ENCODE peak calls at places on chromosomes 2 and 18, in ten cellular contexts. W is HepG2; V is astrocyte of the spinal cord; S is CD8-positive, alpha-beta T cell; Y is adrenal gland; Q is left lung; N is prostate gland; P is tibial nerve; B is GM12865; H is fibroblast of mammary gland. Z is an unnamed sample.

GRCh38 chr2:197215988-197216979 is 94.3 kb downstream of the ANKRD44 start:
- DNase-seq in B (peak; percentile 75), S (no peak), N (no peak), W (no peak), H (peak; percentile 46), Q (no peak), P (no peak), V (peak; percentile 24), Y (no peak), Z (no peak)

GRCh38 chr2:23760746-23761145 is 166.2 kb downstream of the ATAD2B start:
- DNase-seq in B (no peak), W (peak; percentile 7), Y (no peak), S (no peak), Q (no peak), P (no peak), N (no peak), V (peak; percentile 79), H (peak; percentile 71), Z (peak; percentile 89)

GRCh38 chr2:174024524-174025270 is 59.5 kb upstream of the SP3 start:
- DNase-seq in Q (peak; percentile 62), H (peak; percentile 94), S (no peak), N (peak; percentile 73), P (peak; percentile 87), W (no peak), V (peak; percentile 90), Y (no peak), B (no peak), Z (peak; percentile 91)

GRCh38 chr2:205011031-205011430 is 465.8 kb downstream of the PARD3B start:
- DNase-seq in N (no peak), H (no peak), P (no peak), Y (no peak), S (no peak), W (no peak), V (no peak), B (no peak), Q (no peak), Z (no peak)

GRCh38 chr18:65398347-65398746 is 352.5 kb upstream of the CDH7 start:
- DNase-seq in N (no peak), V (no peak), B (no peak), Y (no peak), W (no peak), S (no peak), P (no peak), H (no peak), Q (no peak), Z (no peak)

GRCh38 chr18:78732273-78733210 is 247.1 kb upstream of the SALL3 start:
- DNase-seq in B (no peak), Y (no peak), V (no peak), Q (no peak), W (no peak), S (no peak), N (no peak), P (no peak), H (no peak), Z (no peak)

GRCh38 chr2:120605231-120605935 is 130.3 kb upstream of the GLI2 start:
- DNase-seq in Q (peak; percentile 70), S (no peak), H (no peak), V (no peak), B (no peak), Y (no peak), W (no peak), N (no peak), P (no peak), Z (no peak)

GRCh38 chr2:217647925-217648324 is 354.9 kb downstream of the TNS1 start:
- DNase-seq in B (no peak), N (no peak), W (peak; percentile 22), P (no peak), Y (no peak), V (no peak), H (no peak), S (no peak), Q (no peak), Z (no peak)

GRCh38 chr2:235940330-235940729 is 227.9 kb downstream of the GBX2 start:
- DNase-seq in H (peak; percentile 98), W (no peak), Y (no peak), B (no peak), P (no peak), S (no peak), N (no peak), V (peak; percentile 97), Q (peak; percentile 51), Z (peak; percentile 73)

GRCh38 chr2:233482616-233483015 is 84.0 kb downstream of the USP40 start:
- DNase-seq in B (no peak), Q (no peak), W (no peak), N (no peak), P (no peak), H (no peak), Y (no peak), V (no peak), S (no peak), Z (no peak)

GRCh38 chr2:29249666-29250253 is 134.5 kb downstream of the CLIP4 start:
- DNase-seq in N (no peak), P (no peak), H (no peak), Y (no peak), Q (no peak), S (no peak), V (no peak), W (no peak), B (no peak), Z (no peak)

GRCh38 chr2:215843579-215843978 is 169.8 kb downstream of the MREG start:
- DNase-seq in V (peak; percentile 87), N (no peak), B (no peak), S (no peak), W (peak; percentile 38), P (peak; percentile 58), Q (no peak), Y (no peak), H (peak; percentile 98), Z (peak; percentile 78)

GRCh38 chr2:218999021-218999880 is 6.0 kb upstream of the CRYBA2 start:
- DNase-seq in B (no peak), P (no peak), S (no peak), Y (no peak), W (no peak), V (no peak), H (no peak), N (no peak), Q (no peak), Z (no peak)

GRCh38 chr2:133993160-133993559 is 260.7 kb upstream of the MGAT5 start:
- DNase-seq in H (no peak), V (no peak), S (no peak), N (no peak), W (no peak), Y (no peak), B (no peak), Q (no peak), P (no peak), Z (peak; percentile 12)

GRCh38 chr2:8413589-8414135 is 268.2 kb upstream of the ID2 start:
- DNase-seq in Q (no peak), W (peak; percentile 98), N (peak; percentile 76), B (no peak), S (no peak), H (no peak), V (no peak), P (no peak), Y (no peak), Z (peak; percentile 35)

GRCh38 chr18:42178381-42179080 is 223.5 kb downstream of the PIK3C3 start:
- DNase-seq in W (no peak), S (no peak), Y (no peak), H (no peak), V (peak; percentile 3), N (no peak), Q (no peak), B (no peak), P (no peak), Z (no peak)
- TF ChIP-seq CTCF in W (no peak), S (no peak), Y (no peak), H (no peak), V (no peak), N (no peak), Q (no peak), B (no peak), P (no peak), Z (no peak)

DNA sequence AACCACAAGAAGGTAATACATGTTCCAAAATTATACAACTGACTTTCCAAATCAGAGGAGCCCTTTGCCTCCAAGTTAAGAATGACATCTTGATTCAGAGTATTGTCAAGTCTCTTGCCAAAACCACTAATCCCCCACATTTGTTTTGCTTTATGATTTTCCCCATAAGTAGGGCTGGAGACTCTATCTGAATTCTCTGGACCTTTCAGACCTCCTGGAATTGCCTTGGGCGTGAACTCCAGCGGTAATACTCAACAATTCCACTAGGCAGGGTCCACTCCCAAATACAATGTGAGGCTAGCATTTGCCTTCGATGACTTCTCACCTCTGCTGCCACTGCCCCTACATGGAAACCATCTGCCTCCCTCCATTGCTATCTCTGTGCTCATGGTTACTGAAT is 8.6 kb downstream of the COL4A4 start:
- DNase-seq in P (no peak), V (no peak), Y (no peak), B (no peak), N (no peak), W (no peak), Q (no peak), S (no peak), H (no peak), Z (no peak)
- H3K4me3 ChIP-seq in P (no peak overlapping the region), V (no peak overlapping the region), Y (no peak overlapping the region), B (no peak overlapping the region), N (no peak overlapping the region), W (no peak overlapping the region), Q (no peak overlapping the region), S (no peak overlapping the region), H (no peak overlapping the region), Z (no peak overlapping the region)

GRCh38 chr2:146312899-146313298 is 1531.9 kb upstream of the ACVR2A start:
- DNase-seq in N (no peak), P (no peak), S (no peak), V (peak; percentile 50), W (no peak), B (no peak), Y (no peak), H (peak; percentile 49), Q (no peak), Z (peak; percentile 44)
- TF ChIP-seq CTCF in N (no peak), P (peak; percentile 26), S (no peak), V (peak; percentile 14), W (peak; percentile 35), B (no peak), Y (no peak), H (peak; percentile 22), Q (no peak), Z (peak; percentile 24)

GRCh38 chr2:12854001-12854530 is 137.3 kb downstream of the TRIB2 start:
- DNase-seq in S (no peak), H (no peak), P (no peak), N (no peak), V (no peak), Y (no peak), Q (no peak), W (no peak), B (no peak), Z (no peak)

GRCh38 chr2:12858786-12859185 is 142.1 kb downstream of the TRIB2 start:
- DNase-seq in B (no peak), Q (no peak), P (no peak), W (no peak), V (no peak), H (no peak), Y (no peak), S (no peak), N (no peak), Z (peak; percentile 10)

GRCh38 chr2:12857891-12858290 is 141.2 kb downstream of the TRIB2 start:
- DNase-seq in W (no peak), Y (no peak), V (no peak), H (peak; percentile 5), Q (no peak), B (no peak), P (no peak), S (no peak), N (no peak), Z (no peak)

GRCh38 chr2:12855508-12855907 is 138.8 kb downstream of the TRIB2 start:
- DNase-seq in Y (no peak), P (no peak), W (no peak), N (no peak), B (no peak), H (no peak), V (peak; percentile 8), Q (no peak), S (no peak), Z (no peak)

GRCh38 chr2:12856934-12857660 is 140.4 kb downstream of the TRIB2 start:
- DNase-seq in N (no peak), V (peak; percentile 83), B (peak; percentile 34), W (no peak), Q (no peak), H (peak; percentile 59), Y (no peak), P (no peak), S (no peak), Z (peak; percentile 84)
- H3K4me3 ChIP-seq in N (no peak overlapping the region), V (no peak overlapping the region), B (no peak overlapping the region), W (no peak overlapping the region), Q (no peak overlapping the region), H (no peak overlapping the region), Y (no peak overlapping the region), P (no peak overlapping the region), S (no peak overlapping the region), Z (no peak overlapping the region)

Z was measured in fibroblast of the aortic adventitia.